ENCODE peak calls at places on chromosome 1, in eight cellular contexts. S is GM23248; U is H1; E is CD4-positive, CD25-positive, alpha-beta regulatory T cell; C is PC-9; H is brain microvascular endothelial cell; D is psoas muscle; O is adipocyte. P is an unnamed sample.

GRCh38 chr1:229694053-229694693 is 68.1 kb downstream of the URB2 start:
- DNase-seq in S (peak; percentile 92), U (no peak), E (no peak), C (no peak), H (peak; percentile 69), D (peak; percentile 90), O (peak; percentile 51), P (no peak)

GRCh38 chr1:114428083-114428754 is 82.8 kb downstream of the TRIM33 start:
- DNase-seq in S (peak; percentile 60), U (no peak), E (no peak), C (peak; percentile 2), H (no peak), D (no peak), O (peak; percentile 67), P (no peak)

GRCh38 chr1:17875882-17876280 is 120.7 kb downstream of the ACTL8 start:
- DNase-seq in S (peak; percentile 70), U (no peak), E (no peak), C (no peak), H (no peak), D (no peak), O (no peak), P (no peak)

GRCh38 chr1:243729956-243730355 is 120.1 kb downstream of the AKT3 start:
- DNase-seq in S (no peak), U (no peak), E (no peak), C (no peak), H (no peak), D (no peak), O (no peak), P (no peak)

GRCh38 chr1:33383974-33384767 is 46.7 kb downstream of the PHC2 start:
- DNase-seq in S (peak; percentile 80), U (no peak), E (no peak), C (no peak), H (peak; percentile 78), D (no peak), O (peak; percentile 59), P (no peak)

GRCh38 chr1:228082975-228083870 is 715 bp downstream of the ARF1 start:
- DNase-seq in S (peak; percentile 78), U (no peak), E (peak; percentile 43), C (no peak), H (no peak), D (peak; percentile 86), O (peak; percentile 62), P (peak; percentile 44)

GRCh38 chr1:10975567-10976326 is 36.7 kb upstream of the TARDBP start:
- DNase-seq in S (peak; percentile 99), U (no peak), E (no peak), C (peak; percentile 64), H (peak; percentile 57), D (peak; percentile 80), O (peak; percentile 98), P (no peak)

GRCh38 chr1:173871500-173871899 is 3.3 kb downstream of the ZBTB37 start:
- DNase-seq in S (no peak), U (no peak), E (no peak), C (no peak), H (no peak), D (no peak), O (no peak), P (no peak)

GRCh38 chr1:30060738-30061137 is 662.6 kb downstream of the MATN1 start:
- DNase-seq in S (no peak), U (no peak), E (no peak), C (no peak), H (no peak), D (no peak), O (no peak), P (no peak)

GRCh38 chr1:60430375-60430774 is 356.8 kb upstream of the C1orf87 start:
- DNase-seq in S (no peak), U (no peak), E (no peak), C (no peak), H (no peak), D (no peak), O (no peak), P (no peak)

GRCh38 chr1:97433520-97434175 is 487.2 kb downstream of the DPYD start:
- DNase-seq in S (peak; percentile 93), U (no peak), E (no peak), C (no peak), H (peak; percentile 9), D (no peak), O (peak; percentile 97), P (no peak)

GRCh38 chr1:97621955-97622354 is 298.9 kb downstream of the DPYD start:
- DNase-seq in S (peak; percentile 53), U (no peak), E (no peak), C (no peak), H (no peak), D (no peak), O (no peak), P (no peak)

GRCh38 chr1:97680894-97681293 is 239.9 kb downstream of the DPYD start:
- DNase-seq in S (no peak), U (no peak), E (no peak), C (no peak), H (no peak), D (no peak), O (no peak), P (no peak)

DNA sequence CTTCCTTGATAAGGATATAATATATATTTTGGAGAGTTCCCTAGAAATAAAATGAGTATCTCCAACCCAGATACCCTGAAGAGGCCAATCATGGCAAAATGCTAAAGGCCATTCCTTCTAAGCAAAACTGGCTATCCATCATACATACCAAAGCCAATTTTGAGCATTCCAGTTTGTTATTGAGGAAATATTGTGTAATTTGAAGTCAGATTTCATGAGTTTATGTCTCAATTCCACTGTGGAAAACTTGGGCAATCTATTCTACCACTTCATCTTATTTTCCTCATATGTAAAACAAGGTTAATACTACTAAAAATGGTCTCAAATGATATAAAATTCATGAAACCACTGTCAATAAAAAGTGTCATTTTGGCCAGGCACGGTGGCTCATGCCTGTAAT is 19.0 kb downstream of the ASPM start:
- DNase-seq in S (peak; percentile 39), U (no peak), E (no peak), C (no peak), H (no peak), D (no peak), O (peak; percentile 87), P (no peak)
- H3K36me3 ChIP-seq in S (peaks cover 10% of the 10 kb centered on the region), U (peaks cover 36% of the 10 kb centered on the region), E (no peaks in the 10 kb centered on the region), C (peaks cover 32% of the 10 kb centered on the region), H (no peaks in the 10 kb centered on the region), D (no peaks in the 10 kb centered on the region), O (no peaks in the 10 kb centered on the region), P (no peaks in the 10 kb centered on the region)

DNA sequence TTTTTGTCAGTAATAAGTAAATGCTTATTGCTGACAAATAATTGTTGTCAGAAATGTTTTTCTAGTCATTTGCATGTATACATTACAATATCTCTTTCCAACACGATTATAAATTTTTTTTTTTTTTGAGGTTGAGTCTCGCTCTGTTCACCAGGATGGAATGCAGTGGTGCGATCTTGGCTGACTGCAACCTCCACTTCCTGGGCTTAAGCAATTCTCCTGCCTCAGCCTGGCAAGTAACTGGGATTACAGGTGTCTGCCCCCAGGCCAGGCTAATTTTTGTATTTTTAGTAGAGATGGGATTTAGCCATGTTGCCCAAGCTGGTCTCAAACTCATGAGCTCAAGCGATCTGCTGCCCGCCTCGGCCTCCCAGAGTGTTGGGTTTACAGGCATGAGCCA is 72.0 kb upstream of the ATF3 start:
- DNase-seq in S (peak; percentile 22), U (no peak), E (no peak), C (peak; percentile 53), H (no peak), D (no peak), O (no peak), P (no peak)
- H3K36me3 ChIP-seq in S (no peaks in the 10 kb centered on the region), U (no peaks in the 10 kb centered on the region), E (no peaks in the 10 kb centered on the region), C (no peaks in the 10 kb centered on the region), H (no peaks in the 10 kb centered on the region), D (no peaks in the 10 kb centered on the region), O (no peaks in the 10 kb centered on the region), P (no peaks in the 10 kb centered on the region)

GRCh38 chr1:223020770-223021169 is 122.3 kb downstream of the TLR5 start:
- DNase-seq in S (no peak), U (no peak), E (no peak), C (no peak), H (no peak), D (no peak), O (no peak), P (no peak)

GRCh38 chr1:223016890-223017289 is 126.2 kb downstream of the TLR5 start:
- DNase-seq in S (no peak), U (no peak), E (no peak), C (no peak), H (no peak), D (no peak), O (no peak), P (no peak)

GRCh38 chr1:223018534-223018933 is 124.5 kb downstream of the TLR5 start:
- DNase-seq in S (no peak), U (no peak), E (no peak), C (no peak), H (no peak), D (no peak), O (no peak), P (no peak)

GRCh38 chr1:223017291-223017690 is 125.8 kb downstream of the TLR5 start:
- DNase-seq in S (no peak), U (no peak), E (no peak), C (no peak), H (no peak), D (no peak), O (no peak), P (no peak)

DNA sequence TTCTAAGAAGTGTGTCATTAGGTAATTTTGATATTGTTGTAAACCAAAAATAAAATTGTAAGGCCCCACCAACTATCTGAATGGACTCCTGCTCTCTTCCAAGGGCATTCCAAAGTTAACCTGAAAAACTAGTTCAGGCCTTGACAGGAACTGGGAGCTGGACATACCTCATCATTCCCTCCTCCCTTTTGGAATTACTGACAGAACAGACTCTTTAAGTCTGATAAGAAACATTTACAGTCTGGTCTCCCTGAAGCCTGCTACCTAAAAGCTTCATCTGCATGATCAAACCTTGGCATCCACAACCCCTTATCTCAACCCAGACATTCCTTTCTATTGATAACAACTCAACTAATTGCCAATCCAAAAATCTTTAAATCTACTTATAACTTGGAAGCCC is 123.8 kb downstream of the TLR5 start:
- DNase-seq in S (no peak), U (no peak), E (no peak), C (no peak), H (no peak), D (no peak), O (no peak), P (no peak)
- H3K36me3 ChIP-seq in S (no peaks in the 10 kb centered on the region), U (peaks cover 65% of the 10 kb centered on the region), E (no peaks in the 10 kb centered on the region), C (no peaks in the 10 kb centered on the region), H (no peaks in the 10 kb centered on the region), D (no peaks in the 10 kb centered on the region), O (no peaks in the 10 kb centered on the region), P (no peaks in the 10 kb centered on the region)

GRCh38 chr1:214362188-214362882 is 81.4 kb downstream of the SMYD2 start:
- DNase-seq in S (peak; percentile 27), U (no peak), E (no peak), C (no peak), H (peak; percentile 57), D (peak; percentile 80), O (peak; percentile 16), P (no peak)

GRCh38 chr1:214363386-214363785 is 82.4 kb downstream of the SMYD2 start:
- DNase-seq in S (peak; percentile 65), U (no peak), E (no peak), C (no peak), H (no peak), D (no peak), O (no peak), P (no peak)

GRCh38 chr1:214367841-214368240 is 86.9 kb downstream of the SMYD2 start:
- DNase-seq in S (no peak), U (no peak), E (no peak), C (no peak), H (no peak), D (no peak), O (no peak), P (no peak)

GRCh38 chr1:214361636-214362035 is 80.7 kb downstream of the SMYD2 start:
- DNase-seq in S (no peak), U (no peak), E (no peak), C (no peak), H (no peak), D (no peak), O (no peak), P (no peak)

GRCh38 chr1:214364335-214364734 is 83.4 kb downstream of the SMYD2 start:
- DNase-seq in S (peak; percentile 88), U (no peak), E (no peak), C (no peak), H (no peak), D (peak; percentile 72), O (no peak), P (no peak)
- H3K36me3 ChIP-seq in S (peaks cover 47% of the 10 kb centered on the region), U (peaks cover 27% of the 10 kb centered on the region), E (no peaks in the 10 kb centered on the region), C (no peaks in the 10 kb centered on the region), H (peaks cover 53% of the 10 kb centered on the region), D (peaks cover 2% of the 10 kb centered on the region), O (peaks cover 39% of the 10 kb centered on the region), P (no peaks in the 10 kb centered on the region)